ENCODE peak calls at places on chromosomes 2 and 18, in six cellular contexts. R is A673, G is tibial artery, Z is cardiac muscle cell, O is hepatocyte, T is spleen. Y is an unnamed sample. For H3K4me1, the result is how much of the 10 kb centered on the place peaks cover.

GRCh38 chr2:212842544-212843185 is 304.1 kb upstream of the ERBB4 start:
- DNase-seq in O (no peak), G (no peak), T (no peak), Z (no peak), R (peak), Y (no peak)

GRCh38 chr2:165793161-165793778 is 777 bp downstream of the GALNT3 start:
- DNase-seq in G (no peak), T (no peak), O (peak), R (no peak), Z (peak), Y (no peak)

GRCh38 chr2:118705032-118705431 is 142.4 kb downstream of the EN1 start:
- DNase-seq in G (no peak), Z (no peak), R (no peak), T (no peak), O (no peak), Y (no peak)

GRCh38 chr2:218806346-218806978 is 24.5 kb downstream of the CYP27A1 start:
- DNase-seq in T (no peak), O (peak), G (peak), Z (no peak), R (peak), Y (no peak)

GRCh38 chr2:24493713-24494112 is 2.7 kb downstream of the NCOA1 start:
- DNase-seq in O (peak), T (no peak), R (peak), Z (no peak), G (no peak), Y (no peak)

GRCh38 chr2:54658548-54659207 is 64.8 kb upstream of the EML6 start:
- DNase-seq in R (no peak), T (no peak), Z (no peak), G (no peak), O (no peak), Y (no peak)

GRCh38 chr2:23595601-23596251 is 210.7 kb downstream of the KLHL29 start:
- DNase-seq in T (peak), O (no peak), R (no peak), Z (no peak), G (peak), Y (peak)

GRCh38 chr2:112342067-112342466 is 66.7 kb downstream of the ZC3H6 start:
- DNase-seq in G (no peak), T (no peak), Z (no peak), O (no peak), R (no peak), Y (no peak)

GRCh38 chr2:98534761-98535160 is 73.6 kb downstream of the COA5 start:
- DNase-seq in T (peak), R (no peak), O (no peak), G (no peak), Z (no peak), Y (no peak)

DNA sequence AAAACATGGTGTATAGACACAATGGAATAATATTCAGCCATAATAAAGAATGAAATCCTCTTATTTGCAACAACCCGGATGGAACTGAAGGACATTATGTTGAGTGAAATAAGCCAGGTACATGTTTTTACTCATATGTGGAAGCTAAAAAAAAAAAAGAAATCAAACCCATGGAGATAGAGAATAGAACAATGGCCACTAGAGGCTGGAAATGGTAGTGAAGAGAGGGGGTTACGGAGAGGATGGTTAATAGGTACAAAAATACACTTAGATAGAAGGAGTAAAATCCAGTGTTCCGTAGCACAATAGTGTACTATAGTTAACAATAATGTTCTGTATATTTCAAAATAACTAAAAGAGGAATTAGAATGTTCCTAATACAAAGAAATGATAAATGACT is 12.8 kb upstream of the KIAA2012 start:
- DNase-seq in T (no peak), G (no peak), Z (no peak), O (no peak), R (no peak), Y (no peak)
- H3K4me1 ChIP-seq in T (under half), G (under half), Z (under half), O (under half), R (under half), Y (under half)

GRCh38 chr2:181070119-181070833 is 89.9 kb downstream of the UBE2E3 start:
- DNase-seq in R (peak), T (no peak), Z (no peak), O (peak), G (no peak), Y (no peak)

GRCh38 chr2:181063696-181064095 is 83.3 kb downstream of the UBE2E3 start:
- DNase-seq in Z (no peak), T (no peak), R (no peak), O (no peak), G (no peak), Y (no peak)

GRCh38 chr2:181066333-181066732 is 85.9 kb downstream of the UBE2E3 start:
- DNase-seq in Z (no peak), T (no peak), G (no peak), R (no peak), O (no peak), Y (no peak)

GRCh38 chr2:181070834-181071200 is 90.4 kb downstream of the UBE2E3 start:
- DNase-seq in G (no peak), R (no peak), O (no peak), Z (no peak), T (no peak), Y (no peak)

GRCh38 chr2:181065458-181065857 is 85.1 kb downstream of the UBE2E3 start:
- DNase-seq in G (no peak), O (no peak), R (no peak), T (no peak), Z (no peak), Y (no peak)
- H3K4me3 ChIP-seq in G (no peak), O (no peak), R (no peak), T (no peak), Z (no peak), Y (no peak)

DNA sequence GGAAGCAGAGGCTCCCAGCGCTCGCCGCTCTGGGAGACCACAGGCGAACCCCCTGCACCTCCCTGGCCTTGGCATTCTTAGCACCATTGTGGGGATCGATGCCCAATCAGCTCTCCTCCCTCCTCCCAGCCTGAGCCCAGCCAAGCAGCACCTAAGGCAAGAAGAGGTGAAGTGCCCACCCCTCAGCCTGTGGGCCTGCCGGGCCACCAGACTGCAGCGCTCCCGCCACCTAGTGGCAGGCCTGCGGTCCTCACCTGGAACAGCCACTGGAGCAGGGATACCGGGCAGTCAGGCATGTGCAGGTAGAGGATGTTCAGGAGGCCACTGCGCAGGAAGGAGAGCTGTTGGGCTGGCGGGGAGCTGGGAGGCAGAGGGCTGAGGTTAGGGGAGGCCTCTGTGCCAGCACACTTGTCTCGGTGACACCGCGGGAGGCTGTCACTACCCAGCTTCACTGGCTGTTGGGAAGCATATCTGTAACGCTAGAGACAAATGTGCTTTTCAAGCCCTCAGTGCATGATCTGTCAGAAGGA is 35.2 kb downstream of the FAM178B start:
- DNase-seq in T (peak), Z (peak), O (peak), G (peak), R (peak), Y (peak)
- TF ChIP-seq CTCF in T (peak), Z (peak), O (peak), G (peak), R (peak), Y (peak)

GRCh38 chr2:172439509-172439860 is 12.1 kb downstream of the ITGA6 start:
- DNase-seq in Z (no peak), T (no peak), R (no peak), O (no peak), G (no peak), Y (no peak)

GRCh38 chr2:172436889-172437288 is 9.5 kb downstream of the ITGA6 start:
- DNase-seq in O (no peak), G (no peak), T (no peak), Z (no peak), R (no peak), Y (no peak)

GRCh38 chr2:172437419-172438063 is 10.2 kb downstream of the ITGA6 start:
- DNase-seq in O (no peak), T (no peak), R (no peak), Z (no peak), G (no peak), Y (no peak)

GRCh38 chr2:172438741-172439508 is 11.5 kb downstream of the ITGA6 start:
- DNase-seq in R (peak), O (no peak), T (no peak), Z (no peak), G (no peak), Y (no peak)

DNA sequence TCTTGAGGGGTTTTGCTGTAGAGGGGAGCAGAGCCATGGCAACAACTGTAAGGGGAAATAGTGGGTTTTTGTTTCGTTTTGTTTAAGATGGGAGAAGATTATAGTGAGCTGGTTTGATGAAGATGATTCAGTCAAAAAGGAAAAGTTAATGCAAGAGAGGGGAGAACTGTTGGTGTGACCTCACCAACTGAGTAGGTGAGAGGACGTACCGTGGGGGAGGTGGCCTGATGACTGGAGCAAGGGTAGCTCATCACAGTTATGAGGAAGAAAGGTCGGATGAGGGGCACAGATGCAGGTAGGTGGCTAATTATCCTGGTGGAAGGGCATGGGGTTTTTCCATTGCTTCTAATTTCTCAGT is 10.7 kb downstream of the ITGA6 start:
- DNase-seq in O (no peak), T (no peak), R (no peak), G (no peak), Z (no peak), Y (no peak)
- H3K4me1 ChIP-seq in O (under half), T (half or more), R (under half), G (under half), Z (under half), Y (under half)

DNA sequence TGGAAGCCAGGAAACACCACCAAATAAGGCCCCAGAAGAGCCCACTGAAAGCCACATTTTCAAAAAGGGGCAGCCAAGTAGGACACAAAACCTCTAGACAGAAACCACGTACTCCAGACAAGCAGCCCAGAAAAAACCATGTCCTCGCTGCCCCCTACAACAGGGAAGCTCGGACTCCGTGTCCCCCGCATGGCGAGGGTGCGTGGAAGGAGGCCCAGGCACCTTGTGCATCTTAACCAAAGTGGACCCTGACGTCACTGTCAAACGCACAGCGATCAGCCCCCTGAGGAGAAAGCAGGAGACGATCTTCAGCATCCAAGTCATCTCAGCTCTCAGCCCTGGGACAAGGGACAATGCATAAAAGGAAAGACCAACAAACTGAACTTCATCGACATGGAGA is 168.4 kb downstream of the EIPR1 start:
- DNase-seq in O (no peak), R (no peak), G (no peak), T (no peak), Z (no peak), Y (no peak)
- H3K4me3 ChIP-seq in O (no peak), R (no peak), G (no peak), T (no peak), Z (no peak), Y (no peak)

DNA sequence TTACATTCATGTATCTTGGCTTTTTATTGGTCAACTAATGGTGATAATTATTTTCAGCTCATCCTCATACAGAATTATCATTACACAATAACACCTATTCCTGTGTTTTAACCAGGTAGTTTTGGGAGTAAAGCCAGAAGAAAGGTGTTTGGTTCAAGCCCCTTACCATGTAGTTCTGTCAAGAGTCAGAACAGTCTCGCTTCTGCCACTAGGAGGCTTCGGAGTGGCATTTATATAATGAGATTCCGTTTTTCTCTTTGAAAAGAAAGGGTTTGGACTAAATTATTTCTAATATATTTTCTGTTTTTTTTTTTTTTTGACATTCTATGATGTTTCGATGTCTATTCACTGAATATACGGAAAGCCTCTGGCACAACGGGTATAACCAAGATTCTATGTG is 217.8 kb downstream of the CDH7 start:
- DNase-seq in T (no peak), G (no peak), R (peak), O (peak), Z (peak), Y (no peak)
- TF ChIP-seq CTCF in T (no peak), G (no peak), R (peak), O (peak), Z (no peak), Y (peak)

GRCh38 chr2:113886479-113887383 is 3.2 kb upstream of the ACTR3 start:
- DNase-seq in Z (no peak), O (no peak), R (no peak), G (no peak), T (peak), Y (no peak)

GRCh38 chr2:113887393-113887792 is 2.5 kb upstream of the ACTR3 start:
- DNase-seq in T (no peak), Z (no peak), R (no peak), O (no peak), G (no peak), Y (no peak)

GRCh38 chr2:113890253-113891235 is 655 bp downstream of the ACTR3 start:
- DNase-seq in R (peak), T (peak), Z (peak), G (peak), O (peak), Y (peak)

GRCh38 chr2:113889471-113890252 is at the start of gene ACTR3:
- DNase-seq in Z (peak), O (peak), G (peak), R (peak), T (peak), Y (peak)

GRCh38 chr2:113888641-113889470 is 1.0 kb upstream of the ACTR3 start:
- DNase-seq in T (no peak), O (peak), Z (no peak), G (no peak), R (no peak), Y (no peak)
- H3K4me1 ChIP-seq in T (half or more), O (under half), Z (under half), G (under half), R (under half), Y (under half)

GRCh38 chr2:237733677-237734300 is 64.8 kb upstream of the RBM44 start:
- DNase-seq in O (no peak), G (no peak), R (no peak), T (no peak), Z (peak), Y (peak)
- H3K4me3 ChIP-seq in O (no peak), G (no peak), R (no peak), T (no peak), Z (no peak), Y (peak)

GRCh38 chr2:69914235-69915049 is 467 bp upstream of the MXD1 start:
- DNase-seq in O (peak), T (peak), Z (peak), G (peak), R (peak), Y (peak)
- TF ChIP-seq CTCF in O (peak), T (peak), Z (peak), G (peak), R (peak), Y (peak)

Y was measured in BE2C.